ENCODE peak calls at places on chromosomes 4 and X, in five cellular contexts. K is transverse colon, V is breast epithelium, J is tibial nerve, W is HCT116. A is an unnamed sample. For H3K4me1 and H3K27me3, the result is how much of the 10 kb centered on the place peaks cover.

GRCh38 chr4:141158219-141158618 is 24.9 kb upstream of the RNF150 start:
- DNase-seq in K (no peak), V (no peak), J (no peak), W (peak), A (no peak)

GRCh38 chr4:128287159-128287870 is at the start of gene PGRMC2:
- DNase-seq in K (peak), V (peak), J (no peak), W (no peak), A (no peak)

GRCh38 chrX:49270249-49270921 is 792 bp downstream of the PPP1R3F start:
- DNase-seq in K (no peak), V (no peak), J (no peak), W (no peak), A (no peak)

GRCh38 chr4:53987761-53988171 is 76.6 kb downstream of the CHIC2 start:
- DNase-seq in K (no peak), V (no peak), J (no peak), W (peak), A (no peak)

GRCh38 chr4:9898596-9899345 is 117.3 kb downstream of the DRD5 start:
- DNase-seq in K (peak), V (no peak), J (peak), W (peak), A (no peak)

GRCh38 chr4:40811886-40812857 is 62.4 kb downstream of the NSUN7 start:
- DNase-seq in K (no peak), V (no peak), J (no peak), W (no peak), A (no peak)

GRCh38 chr4:128635141-128635911 is 174.2 kb upstream of the JADE1 start:
- DNase-seq in K (peak), V (no peak), J (no peak), W (no peak), A (no peak)

GRCh38 chr4:101944649-101945048 is 154.1 kb downstream of the BANK1 start:
- DNase-seq in K (no peak), V (no peak), J (no peak), W (no peak), A (no peak)

GRCh38 chr4:53380221-53380620 is 2.8 kb downstream of the FIP1L1 start:
- DNase-seq in K (no peak), V (no peak), J (no peak), W (no peak), A (no peak)

GRCh38 chrX:112147206-112147605 is 64.6 kb upstream of the TRPC5 start:
- DNase-seq in K (no peak), V (no peak), J (no peak), W (no peak), A (no peak)

GRCh38 chr4:149891381-149891780 is 75.7 kb upstream of the IQCM start:
- DNase-seq in K (no peak), V (no peak), J (no peak), W (no peak), A (no peak)

GRCh38 chrX:114619874-114620273 is 36.0 kb downstream of the HTR2C start:
- DNase-seq in K (no peak), V (no peak), J (peak), W (no peak), A (no peak)

DNA sequence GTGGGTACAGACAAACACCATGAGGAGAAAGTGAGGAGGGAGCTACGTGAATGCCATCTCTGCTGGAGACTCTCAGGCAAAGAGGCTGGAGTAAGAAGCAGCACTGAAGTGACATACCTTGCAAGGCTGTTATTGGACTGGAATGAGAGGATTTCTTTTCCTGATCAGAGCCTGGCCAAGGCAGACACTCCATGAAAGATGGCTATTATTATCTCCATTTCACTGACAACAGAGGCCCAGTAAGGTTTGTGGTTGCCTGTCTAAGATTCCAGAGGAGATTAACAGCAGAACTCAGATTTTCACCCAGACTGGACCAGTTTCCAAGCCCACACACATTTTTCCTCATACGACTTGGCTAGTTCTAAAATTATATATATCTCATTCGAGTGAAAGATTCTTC is 162.0 kb upstream of the EOLA2 start:
- DNase-seq in K (no peak), V (no peak), J (no peak), W (no peak), A (no peak)
- H3K27ac ChIP-seq in K (no peak), V (no peak), J (no peak), W (no peak), A (no peak)

GRCh38 chrX:29044802-29045201 is 457.6 kb downstream of the IL1RAPL1 start:
- DNase-seq in K (no peak), V (no peak), J (no peak), W (no peak), A (no peak)

GRCh38 chrX:29043751-29044150 is 456.5 kb downstream of the IL1RAPL1 start:
- DNase-seq in K (no peak), V (no peak), J (no peak), W (no peak), A (no peak)

GRCh38 chrX:29039501-29039900 is 452.3 kb downstream of the IL1RAPL1 start:
- DNase-seq in K (no peak), V (no peak), J (no peak), W (no peak), A (no peak)

GRCh38 chrX:29040160-29040559 is 452.9 kb downstream of the IL1RAPL1 start:
- DNase-seq in K (no peak), V (no peak), J (no peak), W (no peak), A (no peak)

GRCh38 chrX:29042341-29042740 is 455.1 kb downstream of the IL1RAPL1 start:
- DNase-seq in K (no peak), V (no peak), J (no peak), W (no peak), A (no peak)
- H3K4me1 ChIP-seq in K (under half), V (under half), J (under half), W (under half), A (under half)

DNA sequence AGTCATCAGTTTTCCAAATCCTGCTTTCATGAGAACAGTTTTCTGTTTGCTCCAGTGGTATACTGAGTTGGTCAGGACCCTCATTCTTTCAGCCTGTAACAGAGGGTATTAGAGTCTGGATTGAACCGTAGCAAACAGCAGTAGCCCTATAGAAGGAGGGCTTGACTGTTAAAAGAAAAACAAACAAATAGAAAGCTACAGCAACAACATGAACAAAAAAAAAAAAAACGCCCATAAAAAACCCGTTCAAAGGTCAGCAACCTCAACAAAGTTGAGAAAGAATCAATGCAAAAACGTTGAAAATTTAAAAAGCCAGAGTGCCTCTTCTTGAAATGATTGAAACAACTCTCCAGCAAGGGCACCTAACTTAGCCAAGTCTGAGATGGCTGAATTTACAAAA is 64.7 kb upstream of the UGT2B10 start:
- DNase-seq in K (no peak), V (no peak), J (no peak), W (no peak), A (no peak)
- H3K27me3 ChIP-seq in K (under half), V (under half), J (under half), W (under half), A (under half)

DNA sequence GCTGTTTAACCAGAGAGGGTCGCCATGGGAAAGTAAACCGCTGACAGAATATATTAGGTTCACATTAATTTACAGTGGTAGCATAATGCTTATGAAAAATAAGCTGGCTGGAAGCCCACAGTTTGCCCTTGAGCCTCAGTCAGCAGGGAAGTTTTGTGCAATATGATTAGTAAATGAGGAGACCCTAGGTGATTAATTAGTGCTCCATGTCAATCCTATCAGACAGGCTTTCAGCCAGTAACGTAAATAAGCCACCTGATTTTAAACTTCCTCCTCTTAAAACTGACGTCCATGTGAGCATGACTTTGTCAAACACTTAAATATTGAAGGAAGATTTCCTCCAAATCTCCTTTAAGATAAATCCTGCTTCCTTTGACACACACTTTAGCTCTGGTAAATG is 134.1 kb downstream of the TSPAN5 start:
- DNase-seq in K (no peak), V (no peak), J (no peak), W (no peak), A (no peak)
- H3K27ac ChIP-seq in K (no peak), V (no peak), J (no peak), W (no peak), A (no peak)

GRCh38 chr4:526971-527460 is 28.0 kb downstream of the PIGG start:
- DNase-seq in K (no peak), V (no peak), J (no peak), W (no peak), A (no peak)
- H3K4me1 ChIP-seq in K (under half), V (under half), J (under half), W (under half), A (under half)

GRCh38 chrX:108732630-108733321 is 3.6 kb downstream of the IRS4 start:
- DNase-seq in K (no peak), V (no peak), J (no peak), W (no peak), A (no peak)
- H3K27me3 ChIP-seq in K (half or more), V (under half), J (under half), W (under half), A (under half)

DNA sequence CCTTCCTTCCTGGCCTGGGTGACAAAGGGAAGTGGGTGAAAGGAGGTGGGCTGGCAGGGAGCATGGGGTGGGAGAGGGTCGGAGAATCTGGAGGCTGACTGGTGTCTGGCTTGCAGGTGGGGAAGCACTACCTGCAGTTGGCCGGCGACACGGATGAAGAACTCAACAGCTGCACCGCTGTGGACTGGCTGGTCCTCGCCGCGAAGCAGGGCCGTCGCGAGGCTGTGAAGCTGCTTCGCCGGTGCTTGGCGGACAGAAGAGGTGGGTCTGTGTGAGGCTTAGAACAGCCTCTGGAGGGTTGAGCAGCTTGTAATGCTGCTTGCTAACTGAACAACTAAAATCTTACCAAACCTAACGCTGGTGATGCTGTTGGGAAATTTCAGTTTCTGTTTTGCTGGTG is 19.2 kb downstream of the WFS1 start:
- DNase-seq in K (no peak), V (no peak), J (no peak), W (no peak), A (no peak)
- H3K27ac ChIP-seq in K (no peak), V (no peak), J (no peak), W (no peak), A (no peak)

DNA sequence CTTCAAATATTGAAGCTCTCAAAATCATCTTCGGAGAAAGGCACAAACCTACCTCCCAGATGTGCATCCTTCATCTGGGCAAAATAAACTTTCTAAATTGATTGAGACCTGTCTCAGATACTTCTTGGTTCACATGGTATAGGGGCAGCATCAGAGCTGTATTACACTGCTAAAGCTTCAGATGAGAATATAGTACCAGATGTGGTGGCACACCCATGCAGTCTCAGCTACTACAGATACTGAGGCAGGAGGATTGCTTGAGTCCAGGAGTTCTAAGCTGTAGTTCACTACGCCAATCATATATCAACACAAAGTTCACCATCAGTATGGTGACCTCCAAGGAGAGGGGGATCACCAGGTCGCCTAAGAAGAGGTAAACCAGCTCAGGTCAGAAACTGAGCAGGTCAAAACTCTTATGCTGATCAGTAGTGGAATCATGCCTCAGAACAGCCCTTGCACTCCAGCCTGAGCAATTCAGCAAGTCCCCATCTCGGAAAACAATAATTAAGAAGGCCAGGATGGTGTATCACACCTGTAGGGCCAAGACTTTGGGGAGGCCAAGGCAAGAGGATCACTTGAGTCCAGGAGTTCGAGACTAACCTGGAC is 22.0 kb downstream of the ELF2 start:
- DNase-seq in K (no peak), V (no peak), J (no peak), W (no peak), A (no peak)
- H3K4me1 ChIP-seq in K (under half), V (under half), J (under half), W (under half), A (under half)